ENCODE peak calls at places on chromosomes 16 and 17, in four cellular contexts. One of them, this sample, is unnamed.

GRCh38 chr16:75110637-75111513 is 5.7 kb downstream of the LDHD start:
- DNase-seq in psoas muscle: peak; percentile 95
- DNase-seq in uterus: peak; percentile 93
- DNase-seq in RWPE1: peak; percentile 76
- DNase-seq in this sample: peak; percentile 92

GRCh38 chr16:70395345-70395901 is 43.5 kb downstream of the ST3GAL2 start:
- DNase-seq in psoas muscle: peak; percentile 87
- DNase-seq in uterus: no peak
- DNase-seq in RWPE1: no peak
- DNase-seq in this sample: peak; percentile 78

GRCh38 chr17:82300707-82301270 is 16.6 kb downstream of the CD7 start:
- DNase-seq in psoas muscle: peak; percentile 87
- DNase-seq in uterus: peak; percentile 59
- DNase-seq in RWPE1: peak; percentile 39
- DNase-seq in this sample: peak; percentile 75

GRCh38 chr16:50861451-50861850 is 119.6 kb downstream of the CYLD start:
- DNase-seq in psoas muscle: no peak
- DNase-seq in uterus: no peak
- DNase-seq in RWPE1: no peak
- DNase-seq in this sample: no peak

GRCh38 chr17:2423271-2423670 is 22.4 kb upstream of the MNT start:
- DNase-seq in psoas muscle: no peak
- DNase-seq in uterus: no peak
- DNase-seq in RWPE1: peak; percentile 78
- DNase-seq in this sample: no peak

GRCh38 chr16:31033709-31034492 is 543 bp downstream of the STX4 start:
- DNase-seq in psoas muscle: peak; percentile 96
- DNase-seq in uterus: peak; percentile 89
- DNase-seq in RWPE1: peak; percentile 98
- DNase-seq in this sample: peak; percentile 94

GRCh38 chr16:74726736-74727135 is 26.1 kb upstream of the MLKL start:
- DNase-seq in psoas muscle: peak; percentile 7
- DNase-seq in uterus: no peak
- DNase-seq in RWPE1: no peak
- DNase-seq in this sample: no peak

GRCh38 chr17:80485846-80486245 is 9.4 kb upstream of the NPTX1 start:
- DNase-seq in psoas muscle: no peak
- DNase-seq in uterus: no peak
- DNase-seq in RWPE1: no peak
- DNase-seq in this sample: peak; percentile 62

GRCh38 chr17:78023042-78023441 is 64.5 kb downstream of the TNRC6C start:
- DNase-seq in psoas muscle: no peak
- DNase-seq in uterus: no peak
- DNase-seq in RWPE1: no peak
- DNase-seq in this sample: no peak

GRCh38 chr17:48470388-48471034 is 40.5 kb upstream of the SKAP1 start:
- DNase-seq in psoas muscle: no peak
- DNase-seq in uterus: no peak
- DNase-seq in RWPE1: no peak
- DNase-seq in this sample: no peak

GRCh38 chr16:85479972-85480726 is 133.0 kb upstream of the GSE1 start:
- DNase-seq in psoas muscle: no peak
- DNase-seq in uterus: no peak
- DNase-seq in RWPE1: no peak
- DNase-seq in this sample: peak; percentile 82

GRCh38 chr17:71023631-71024030 is 854.3 kb downstream of the KCNJ2 start:
- DNase-seq in psoas muscle: no peak
- DNase-seq in uterus: no peak
- DNase-seq in RWPE1: no peak
- DNase-seq in this sample: no peak

GRCh38 chr16:17382949-17383348 is 87.8 kb downstream of the XYLT1 start:
- DNase-seq in psoas muscle: no peak
- DNase-seq in uterus: no peak
- DNase-seq in RWPE1: no peak
- DNase-seq in this sample: no peak

GRCh38 chr17:47077576-47077975 is 98.5 kb upstream of the RPRML start:
- DNase-seq in psoas muscle: no peak
- DNase-seq in uterus: no peak
- DNase-seq in RWPE1: peak; percentile 23
- DNase-seq in this sample: no peak

DNA sequence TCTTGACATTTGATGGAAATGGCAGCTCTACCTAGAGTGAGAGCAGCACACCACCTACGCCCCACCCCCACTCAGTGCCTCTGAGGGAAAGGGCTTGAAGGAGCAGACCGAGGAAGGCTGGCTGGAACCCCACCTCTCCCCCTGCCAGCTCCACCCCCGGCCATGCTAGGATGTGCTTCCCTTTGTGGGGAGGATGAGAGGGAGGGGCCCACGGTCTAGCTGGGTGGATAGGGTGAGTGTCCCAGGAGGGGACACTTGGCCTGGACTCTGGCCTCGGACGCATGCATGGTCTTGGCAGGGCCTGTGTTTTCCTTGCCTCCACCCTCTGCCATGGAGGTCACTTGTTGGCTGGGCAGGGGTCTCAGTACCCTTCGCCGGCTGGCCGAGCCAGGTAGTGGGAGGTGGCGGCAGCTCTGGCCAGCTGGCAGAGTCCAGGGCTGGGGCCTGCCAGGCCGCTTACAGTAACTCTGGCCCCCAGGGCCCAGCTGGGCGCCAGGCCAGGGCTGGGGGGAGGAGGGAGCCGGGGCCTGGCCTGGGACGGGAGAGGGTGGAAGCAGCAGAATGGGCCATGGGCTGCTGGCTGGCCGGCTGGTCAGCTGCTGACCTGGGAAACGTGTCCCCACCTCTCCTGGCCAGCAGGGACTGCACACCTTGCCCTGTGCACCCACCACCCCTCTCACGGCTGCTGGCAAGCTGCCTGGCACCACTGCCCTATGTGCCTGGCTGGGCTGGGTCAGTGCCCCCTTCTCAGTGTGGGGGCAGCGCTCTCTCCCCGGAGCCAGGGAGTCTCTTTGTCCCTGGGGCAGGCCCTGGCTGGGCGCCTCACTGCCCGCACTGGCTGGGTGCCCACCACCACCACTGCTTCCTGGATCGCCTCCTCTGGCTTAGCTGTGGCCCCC is 23.0 kb downstream of the RARA start:
- DNase-seq in psoas muscle: peak; percentile 95
- DNase-seq in uterus: peak; percentile 93
- DNase-seq in RWPE1: no peak
- DNase-seq in this sample: no peak
- TF ChIP-seq CTCF in psoas muscle: peak; percentile 13
- TF ChIP-seq CTCF in uterus: no peak
- TF ChIP-seq CTCF in RWPE1: no peak
- TF ChIP-seq CTCF in this sample: no peak

DNA sequence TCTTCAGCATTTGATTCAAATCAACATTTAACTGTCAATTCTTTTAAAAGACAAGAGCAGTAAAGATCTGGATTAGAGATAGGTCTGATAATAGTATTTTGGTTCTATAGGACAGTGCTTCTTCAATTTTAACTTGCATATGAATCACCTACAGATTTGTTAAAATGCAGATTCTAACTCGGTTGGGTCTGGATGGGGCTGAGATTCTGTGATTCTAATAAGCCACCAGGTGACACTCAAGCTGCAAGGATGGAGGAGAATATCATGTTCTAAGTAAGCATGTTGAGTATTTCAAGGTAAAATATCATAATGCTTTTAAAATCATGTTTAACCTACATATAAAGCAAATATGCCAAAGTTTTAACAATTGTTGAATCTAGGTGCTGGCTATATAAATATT is 15.8 kb downstream of the TSPOAP1 start:
- DNase-seq in psoas muscle: no peak
- DNase-seq in uterus: no peak
- DNase-seq in RWPE1: no peak
- DNase-seq in this sample: no peak
- TF ChIP-seq CTCF in psoas muscle: no peak
- TF ChIP-seq CTCF in uterus: no peak
- TF ChIP-seq CTCF in RWPE1: no peak
- TF ChIP-seq CTCF in this sample: no peak

GRCh38 chr16:67562526-67562917 is at the start of gene CTCF:
- DNase-seq in psoas muscle: peak; percentile 93
- DNase-seq in uterus: peak; percentile 86
- DNase-seq in RWPE1: peak; percentile 82
- DNase-seq in this sample: peak; percentile 86
- TF ChIP-seq CTCF in psoas muscle: peak; percentile 71
- TF ChIP-seq CTCF in uterus: peak; percentile 89
- TF ChIP-seq CTCF in RWPE1: peak; percentile 82
- TF ChIP-seq CTCF in this sample: peak; percentile 69

DNA sequence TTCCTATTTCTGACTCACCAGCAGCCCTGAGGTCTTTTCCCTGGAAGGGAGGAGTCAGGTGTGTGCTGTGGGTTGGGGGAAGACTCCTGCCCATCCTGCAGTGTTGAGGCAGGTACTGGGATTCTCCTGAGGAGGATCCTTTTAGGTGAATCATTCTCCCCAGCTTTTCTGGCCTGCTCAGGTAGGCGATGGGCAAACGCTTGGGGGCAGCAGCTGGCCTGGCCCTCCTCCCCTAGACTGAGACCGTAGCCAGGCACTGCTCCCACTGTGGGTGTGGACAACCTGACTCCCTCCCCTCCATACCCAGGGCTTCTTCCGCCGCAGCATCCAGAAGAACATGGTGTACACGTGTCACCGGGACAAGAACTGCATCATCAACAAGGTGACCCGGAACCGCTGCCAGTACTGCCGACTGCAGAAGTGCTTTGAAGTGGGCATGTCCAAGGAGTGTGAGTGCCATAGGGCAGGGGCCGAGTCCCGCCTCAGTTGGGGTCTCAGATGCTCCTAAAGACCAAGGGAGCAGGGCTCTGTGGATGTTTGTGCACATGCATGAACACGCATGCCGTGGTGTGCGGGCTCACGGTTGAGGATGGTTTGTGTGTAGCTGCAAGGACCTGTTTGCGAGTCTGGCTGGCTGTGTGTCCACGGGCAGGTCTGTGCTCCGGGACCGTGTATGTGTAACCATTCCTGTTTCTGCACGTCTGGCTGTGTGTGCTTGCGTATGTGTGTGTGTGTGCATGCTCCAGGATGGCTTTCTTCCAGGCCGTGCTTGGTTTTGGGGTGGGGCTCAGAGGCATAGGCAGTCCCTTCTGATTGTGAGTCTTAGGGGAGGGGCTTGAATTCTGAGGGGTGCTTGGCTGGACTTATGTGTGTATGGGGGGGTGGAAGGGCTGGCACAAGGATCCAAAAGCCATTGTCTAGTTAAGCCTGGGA is 14.8 kb downstream of the GJD3 start:
- DNase-seq in psoas muscle: peak; percentile 78
- DNase-seq in uterus: no peak
- DNase-seq in RWPE1: peak; percentile 96
- DNase-seq in this sample: no peak
- TF ChIP-seq CTCF in psoas muscle: no peak
- TF ChIP-seq CTCF in uterus: no peak
- TF ChIP-seq CTCF in RWPE1: no peak
- TF ChIP-seq CTCF in this sample: no peak

GRCh38 chr17:75267403-75268232 is 3.4 kb downstream of the MIF4GD start:
- DNase-seq in psoas muscle: peak; percentile 39
- DNase-seq in uterus: no peak
- DNase-seq in RWPE1: no peak
- DNase-seq in this sample: no peak
- TF ChIP-seq CTCF in psoas muscle: no peak
- TF ChIP-seq CTCF in uterus: no peak
- TF ChIP-seq CTCF in RWPE1: no peak
- TF ChIP-seq CTCF in this sample: no peak

GRCh38 chr17:67912656-67913055 is 83.6 kb downstream of the C17orf58 start:
- DNase-seq in psoas muscle: no peak
- DNase-seq in uterus: no peak
- DNase-seq in RWPE1: no peak
- DNase-seq in this sample: no peak
- TF ChIP-seq CTCF in psoas muscle: no peak
- TF ChIP-seq CTCF in uterus: no peak
- TF ChIP-seq CTCF in RWPE1: no peak
- TF ChIP-seq CTCF in this sample: no peak

GRCh38 chr17:74780443-74781238 is 4.5 kb upstream of the NAT9 start:
- DNase-seq in psoas muscle: no peak
- DNase-seq in uterus: no peak
- DNase-seq in RWPE1: peak; percentile 47
- DNase-seq in this sample: no peak
- TF ChIP-seq CTCF in psoas muscle: no peak
- TF ChIP-seq CTCF in uterus: no peak
- TF ChIP-seq CTCF in RWPE1: peak; percentile 59
- TF ChIP-seq CTCF in this sample: peak; percentile 24

This sample was measured in GM13977.